ENCODE peak calls at places on chromosomes 7 and 10, in four cellular contexts. M is glutamatergic neuron, Y is A549, O is GM10248. G is an unnamed sample.

GRCh38 chr10:29245476-29245875 is 43.4 kb upstream of the LYZL1 start:
- DNase-seq in M (no peak), Y (no peak), O (no peak), G (no peak)

GRCh38 chr7:84510501-84510900 is 315.9 kb upstream of the SEMA3A start:
- DNase-seq in M (no peak), Y (no peak), O (no peak), G (no peak)

GRCh38 chr7:41637051-41637450 is 65.8 kb downstream of the INHBA start:
- DNase-seq in M (no peak), Y (no peak), O (no peak), G (no peak)

GRCh38 chr7:120052884-120053382 is 220.0 kb upstream of the KCND2 start:
- DNase-seq in M (no peak), Y (no peak), O (no peak), G (peak)

GRCh38 chr10:47458466-47459154 is 25.3 kb downstream of the ANXA8 start:
- DNase-seq in M (no peak), Y (peak), O (no peak), G (no peak)

GRCh38 chr7:69598487-69599148 is 343 bp downstream of the AUTS2 start:
- DNase-seq in M (no peak), Y (no peak), O (peak), G (peak)

GRCh38 chr7:91457208-91457607 is 193.0 kb downstream of the FZD1 start:
- DNase-seq in M (no peak), Y (no peak), O (no peak), G (no peak)

GRCh38 chr7:27995228-27995627 is 185.4 kb downstream of the JAZF1 start:
- DNase-seq in M (no peak), Y (no peak), O (no peak), G (no peak)

GRCh38 chr10:69088471-69088769 is 517 bp downstream of the SRGN start:
- DNase-seq in M (no peak), Y (no peak), O (no peak), G (no peak)

GRCh38 chr7:16669581-16669980 is 23.6 kb downstream of the BZW2 start:
- DNase-seq in M (no peak), Y (no peak), O (no peak), G (no peak)

GRCh38 chr10:89207801-89208551 is 859 bp upstream of the CH25H start:
- DNase-seq in M (peak), Y (no peak), O (peak), G (peak)

GRCh38 chr7:139943391-139943790 is 114.3 kb downstream of the TBXAS1 start:
- DNase-seq in M (no peak), Y (no peak), O (no peak), G (no peak)

GRCh38 chr7:51587600-51587999 is 271.0 kb upstream of the COBL start:
- DNase-seq in M (no peak), Y (no peak), O (no peak), G (no peak)

GRCh38 chr7:111951027-111951426 is 255.2 kb downstream of the DOCK4 start:
- DNase-seq in M (no peak), Y (no peak), O (no peak), G (no peak)

GRCh38 chr7:140039071-140039470 is 23.7 kb downstream of the PARP12 start:
- DNase-seq in M (no peak), Y (no peak), O (no peak), G (no peak)

GRCh38 chr7:88758355-88759215 is 915 bp upstream of the ZNF804B start:
- DNase-seq in M (peak), Y (no peak), O (peak), G (peak)

GRCh38 chr7:27170494-27170811 is 3.7 kb downstream of the HOXA10 start:
- DNase-seq in M (no peak), Y (no peak), O (no peak), G (no peak)

GRCh38 chr7:36651404-36651803 is 72.9 kb downstream of the AOAH start:
- DNase-seq in M (no peak), Y (no peak), O (no peak), G (no peak)

DNA sequence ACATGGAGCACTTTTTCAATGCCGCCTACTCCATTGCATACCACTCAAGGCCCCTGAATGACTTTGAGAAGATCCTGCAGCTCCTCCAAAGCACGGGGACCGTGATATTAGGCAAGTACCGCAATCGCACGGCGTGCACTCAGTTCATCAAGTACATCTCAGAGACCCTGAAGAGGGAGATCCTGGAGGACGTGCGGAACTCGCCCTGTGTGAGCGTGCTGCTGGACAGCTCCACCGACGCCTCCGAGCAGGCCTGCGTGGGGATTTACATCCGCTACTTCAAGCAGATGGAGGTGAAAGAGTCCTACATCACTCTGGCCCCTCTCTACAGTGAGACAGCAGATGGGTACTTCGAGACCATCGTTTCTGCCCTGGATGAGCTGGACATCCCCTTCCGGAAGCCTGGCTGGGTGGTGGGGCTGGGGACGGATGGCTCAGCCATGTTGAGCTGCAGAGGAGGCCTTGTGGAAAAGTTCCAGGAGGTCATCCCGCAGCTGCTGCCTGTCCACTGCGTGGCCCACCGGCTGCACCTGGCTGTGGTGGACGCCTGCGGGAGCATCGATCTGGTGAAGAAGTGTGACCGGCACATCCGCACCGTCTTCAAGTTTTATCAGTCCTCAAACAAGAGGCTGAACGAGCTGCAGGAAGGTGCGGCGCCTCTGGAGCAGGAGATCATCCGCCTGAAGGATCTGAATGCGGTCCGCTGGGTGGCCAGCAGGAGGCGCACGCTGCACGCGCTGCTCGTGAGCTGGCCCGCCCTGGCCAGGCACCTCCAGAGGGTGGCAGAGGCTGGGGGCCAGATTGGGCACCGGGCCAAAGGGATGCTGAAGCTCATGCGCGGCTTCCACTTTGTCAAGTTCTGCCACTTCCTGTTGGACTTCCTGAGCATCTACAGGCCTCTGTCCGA is 12.7 kb upstream of the ATP6V0E2 start:
- DNase-seq in M (peak), Y (peak), O (no peak), G (no peak)
- TF ChIP-seq CTCF in M (peak), Y (peak), O (peak), G (no peak)

GRCh38 chr7:148626828-148627227 is 36.3 kb downstream of the C7orf33 start:
- DNase-seq in M (no peak), Y (no peak), O (no peak), G (no peak)
- TF ChIP-seq CTCF in M (no peak), Y (no peak), O (no peak), G (no peak)

DNA sequence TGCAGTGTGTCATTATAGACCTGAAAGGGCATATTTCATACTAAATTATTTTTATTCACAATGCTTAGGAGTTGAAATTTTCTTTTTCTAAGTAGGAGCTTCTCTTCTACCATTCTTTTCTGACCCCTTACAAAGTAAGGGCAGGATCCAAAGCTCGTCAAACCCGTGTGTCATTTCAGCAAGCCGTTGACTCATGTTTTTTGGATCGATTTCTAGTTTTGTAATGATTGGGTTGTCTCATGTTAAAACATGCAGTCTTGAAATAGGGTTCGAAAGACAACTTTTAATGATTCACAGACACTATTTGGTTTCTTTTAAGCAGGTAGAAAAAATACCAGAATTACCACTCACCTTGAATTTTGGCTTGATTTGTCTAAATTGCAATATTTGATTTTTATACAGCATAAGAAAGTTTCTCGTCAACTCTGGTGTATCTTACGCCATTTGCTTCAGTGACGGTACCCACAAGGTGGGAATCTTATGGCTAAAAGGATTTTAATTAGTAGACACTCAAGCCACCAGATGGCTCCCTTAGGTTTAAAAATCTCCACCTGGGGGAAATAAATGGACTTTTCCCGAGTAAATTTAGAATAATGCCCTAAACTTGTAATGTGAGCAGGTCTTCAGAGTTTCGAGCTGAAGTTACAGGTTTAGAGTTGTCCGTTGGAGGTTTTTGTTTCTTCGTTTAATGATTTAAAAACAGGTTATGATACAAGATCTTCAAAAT is 283.4 kb downstream of the CCDC3 start:
- DNase-seq in M (no peak), Y (no peak), O (no peak), G (peak)
- TF ChIP-seq CTCF in M (no peak), Y (peak), O (no peak), G (no peak)

GRCh38 chr10:84098667-84099066 is 40.6 kb upstream of the GHITM start:
- DNase-seq in M (no peak), Y (no peak), O (no peak), G (no peak)

GRCh38 chr10:84095821-84096497 is 43.4 kb upstream of the GHITM start:
- DNase-seq in M (no peak), Y (no peak), O (no peak), G (no peak)

DNA sequence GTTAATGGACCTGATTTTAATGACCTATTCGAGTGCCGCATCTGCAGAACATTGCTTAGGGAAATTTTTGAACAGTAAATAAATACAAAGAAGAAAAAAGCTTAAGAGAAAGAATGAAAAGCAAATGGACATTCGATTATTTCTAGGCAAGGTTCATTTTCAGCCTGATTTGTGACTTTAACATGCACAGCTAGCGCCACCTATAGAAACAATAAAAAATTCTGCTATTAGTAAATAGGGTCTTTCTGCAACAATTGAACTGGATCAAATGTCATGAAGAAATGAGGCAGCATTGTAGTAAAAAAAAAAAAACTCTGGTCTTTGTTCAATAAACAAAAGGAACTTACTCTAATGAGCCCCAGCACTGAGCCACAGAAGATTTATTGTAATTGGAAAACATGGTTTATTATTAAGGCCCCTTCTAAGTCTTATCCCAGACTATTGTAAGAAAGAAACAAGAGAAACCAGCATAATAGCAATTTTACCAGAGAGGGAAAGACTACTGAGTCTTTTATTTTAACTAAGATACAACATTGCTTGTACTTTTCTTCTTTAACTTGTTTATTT is 41.4 kb upstream of the GHITM start:
- DNase-seq in M (no peak), Y (peak), O (no peak), G (no peak)
- TF ChIP-seq CTCF in M (peak), Y (peak), O (peak), G (no peak)

GRCh38 chr10:94677691-94678090 is 5.8 kb upstream of the CYP2C18 start:
- DNase-seq in M (no peak), Y (peak), O (no peak), G (peak)
- TF ChIP-seq CTCF in M (peak), Y (no peak), O (no peak), G (no peak)

GRCh38 chr10:84842593-84842992 is 514.2 kb downstream of the CCSER2 start:
- DNase-seq in M (no peak), Y (no peak), O (no peak), G (no peak)
- TF ChIP-seq CTCF in M (no peak), Y (no peak), O (no peak), G (no peak)